ENCODE peak calls at places on chromosome 3, in seven cellular contexts. M is K562, U is SK-N-SH, I is HepG2, Q is HCT116, G is H1, J is GM12878. K is an unnamed sample.

GRCh38 chr3:113039546-113039945 is 48.8 kb downstream of the GTPBP8 start:
- DNase-seq in M (no peak), U (no peak), I (no peak), Q (no peak), G (no peak), J (no peak), K (no peak)

GRCh38 chr3:47433796-47434195 is 41.9 kb downstream of the SCAP start:
- DNase-seq in M (no peak), U (no peak), I (no peak), Q (no peak), G (no peak), J (no peak), K (no peak)

GRCh38 chr3:66236281-66236680 is 15.5 kb downstream of the SLC25A26 start:
- DNase-seq in M (no peak), U (no peak), I (peak), Q (peak), G (no peak), J (no peak), K (no peak)

GRCh38 chr3:39124876-39125836 is 17.7 kb downstream of the TTC21A start:
- DNase-seq in M (peak), U (no peak), I (peak), Q (no peak), G (no peak), J (no peak), K (no peak)

GRCh38 chr3:13565581-13566461 is 16.9 kb downstream of the FBLN2 start:
- DNase-seq in M (no peak), U (peak), I (no peak), Q (no peak), G (no peak), J (no peak), K (no peak)

GRCh38 chr3:179194931-179195330 is 46.8 kb downstream of the PIK3CA start:
- DNase-seq in M (no peak), U (no peak), I (no peak), Q (no peak), G (no peak), J (no peak), K (no peak)

GRCh38 chr3:63727248-63727647 is 74.8 kb downstream of the SNTN start:
- DNase-seq in M (no peak), U (no peak), I (no peak), Q (no peak), G (no peak), J (no peak), K (no peak)

GRCh38 chr3:47108546-47108945 is 55.4 kb downstream of the SETD2 start:
- DNase-seq in M (no peak), U (no peak), I (no peak), Q (no peak), G (no peak), J (no peak), K (no peak)

GRCh38 chr3:159174715-159175390 is 373.0 kb downstream of the MFSD1 start:
- DNase-seq in M (no peak), U (no peak), I (no peak), Q (no peak), G (no peak), J (no peak), K (no peak)

GRCh38 chr3:190303887-190304286 is 18.4 kb downstream of the CLDN1 start:
- DNase-seq in M (no peak), U (no peak), I (peak), Q (no peak), G (no peak), J (no peak), K (no peak)

GRCh38 chr3:152413244-152413643 is 144.5 kb downstream of the MBNL1 start:
- DNase-seq in M (no peak), U (no peak), I (no peak), Q (no peak), G (no peak), J (no peak), K (no peak)

GRCh38 chr3:123025642-123026521 is 1.7 kb downstream of the SEMA5B start:
- DNase-seq in M (no peak), U (peak), I (no peak), Q (no peak), G (peak), J (no peak), K (no peak)

GRCh38 chr3:135450985-135451384 is 514.5 kb upstream of the PPP2R3A start:
- DNase-seq in M (no peak), U (no peak), I (no peak), Q (no peak), G (no peak), J (no peak), K (no peak)

GRCh38 chr3:150545419-150546225 is 674 bp downstream of the SERP1 start:
- DNase-seq in M (peak), U (no peak), I (peak), Q (no peak), G (no peak), J (no peak), K (peak)

GRCh38 chr3:54882114-54882833 is 45.6 kb downstream of the LRTM1 start:
- DNase-seq in M (no peak), U (no peak), I (no peak), Q (no peak), G (no peak), J (no peak), K (no peak)

GRCh38 chr3:17233398-17233800 is 348.6 kb downstream of the PLCL2 start:
- DNase-seq in M (peak), U (peak), I (peak), Q (peak), G (no peak), J (peak), K (peak)

GRCh38 chr3:33067484-33067883 is 29.5 kb downstream of the GLB1 start:
- DNase-seq in M (peak), U (no peak), I (peak), Q (peak), G (no peak), J (no peak), K (no peak)

GRCh38 chr3:2303567-2303966 is 204.9 kb downstream of the CNTN4 start:
- DNase-seq in M (no peak), U (no peak), I (no peak), Q (no peak), G (peak), J (no peak), K (peak)

GRCh38 chr3:72892870-72893269 is 5.0 kb downstream of the GXYLT2 start:
- DNase-seq in M (peak), U (peak), I (peak), Q (no peak), G (peak), J (no peak), K (no peak)

GRCh38 chr3:190902292-190902691 is 39.8 kb upstream of the GMNC start:
- DNase-seq in M (no peak), U (no peak), I (no peak), Q (no peak), G (no peak), J (no peak), K (no peak)

GRCh38 chr3:152323834-152324233 is 55.1 kb downstream of the MBNL1 start:
- DNase-seq in M (no peak), U (no peak), I (no peak), Q (no peak), G (no peak), J (peak), K (no peak)

GRCh38 chr3:53238051-53238850 is 17.6 kb downstream of the TKT start:
- DNase-seq in M (no peak), U (no peak), I (peak), Q (peak), G (no peak), J (no peak), K (peak)

GRCh38 chr3:66097647-66098046 is 58.9 kb upstream of the MAGI1 start:
- DNase-seq in M (no peak), U (no peak), I (no peak), Q (no peak), G (no peak), J (no peak), K (no peak)

GRCh38 chr3:9916346-9916733 is 558 bp upstream of the IL17RC start:
- DNase-seq in M (no peak), U (no peak), I (no peak), Q (no peak), G (no peak), J (no peak), K (no peak)

GRCh38 chr3:42090973-42091731 is at the start of gene TRAK1:
- DNase-seq in M (no peak), U (no peak), I (no peak), Q (no peak), G (no peak), J (no peak), K (no peak)

GRCh38 chr3:56210201-56210774 is 258.0 kb downstream of the ERC2 start:
- DNase-seq in M (no peak), U (no peak), I (no peak), Q (no peak), G (no peak), J (no peak), K (no peak)

GRCh38 chr3:103991461-103992115 is 1375.1 kb upstream of the ALCAM start:
- DNase-seq in M (no peak), U (no peak), I (no peak), Q (peak), G (peak), J (no peak), K (no peak)

GRCh38 chr3:76310059-76310458 is 524.7 kb upstream of the ZNF717 start:
- DNase-seq in M (no peak), U (no peak), I (no peak), Q (no peak), G (no peak), J (no peak), K (no peak)

GRCh38 chr3:104349836-104350235 is 1016.9 kb upstream of the ALCAM start:
- DNase-seq in M (no peak), U (no peak), I (no peak), Q (no peak), G (no peak), J (no peak), K (no peak)

DNA sequence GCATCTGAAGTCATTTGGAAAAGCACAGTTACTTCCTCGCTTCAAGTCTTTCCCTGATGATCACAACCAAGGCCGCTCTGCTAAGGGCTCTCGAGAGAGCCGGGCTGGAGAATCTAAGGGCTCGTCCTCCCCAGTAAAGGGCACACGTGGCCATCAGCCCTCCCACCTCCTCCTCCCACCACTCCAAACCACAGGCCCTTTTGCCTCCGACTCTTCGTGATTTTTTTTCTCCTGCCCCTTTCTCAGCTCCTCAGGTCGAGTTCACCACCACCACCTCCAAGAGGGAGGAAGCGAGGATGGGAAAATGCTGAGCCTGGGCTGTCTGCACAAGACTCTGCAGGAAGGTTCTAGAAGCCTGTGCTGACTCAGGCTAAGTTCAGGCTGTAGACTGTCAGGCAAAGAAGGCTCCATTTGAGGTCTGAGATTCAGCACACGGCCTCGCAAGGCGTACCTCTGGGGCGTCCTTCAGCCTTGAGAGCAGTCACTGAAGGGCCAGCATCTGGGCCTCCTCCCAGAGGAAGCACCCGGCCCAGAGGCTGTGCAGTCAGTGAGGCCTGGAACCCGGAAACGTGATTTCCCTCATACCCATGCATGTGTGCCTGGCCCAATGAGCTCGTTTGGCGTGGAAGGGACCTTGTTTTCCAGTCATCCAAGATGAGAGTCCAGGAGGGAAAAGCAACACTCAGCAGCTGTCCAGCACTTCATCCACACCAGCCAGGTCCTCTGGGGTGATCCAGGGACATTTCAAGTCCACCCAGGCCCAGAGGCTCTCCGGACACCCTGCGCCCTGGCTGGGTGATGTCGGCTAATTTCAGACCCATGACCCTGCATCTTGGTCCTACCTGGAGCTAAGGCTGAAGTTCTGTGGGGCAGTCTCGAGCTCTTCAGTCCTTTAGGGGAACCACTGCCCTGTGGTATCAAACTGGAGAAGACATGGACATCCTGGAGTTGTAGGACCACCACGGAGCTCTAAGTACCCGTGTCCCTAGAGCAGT is 196.8 kb downstream of the XXYLT1 start:
- DNase-seq in M (no peak), U (no peak), I (no peak), Q (no peak), G (no peak), J (no peak), K (no peak)
- TF ChIP-seq JUND in M (no peak), U (no peak), I (no peak), Q (no peak), G (no peak), J (no peak), K (no peak)

GRCh38 chr3:50673937-50674336 is 790 bp upstream of the DOCK3 start:
- DNase-seq in M (no peak), U (no peak), I (no peak), Q (no peak), G (no peak), J (no peak), K (no peak)
- TF ChIP-seq JUND in M (no peak), U (no peak), I (no peak), Q (no peak), G (no peak), J (no peak), K (no peak)

GRCh38 chr3:148077318-148077923 is 620.3 kb upstream of the AGTR1 start:
- DNase-seq in M (no peak), U (no peak), I (peak), Q (peak), G (no peak), J (no peak), K (peak)

GRCh38 chr3:148075829-148076716 is 621.6 kb upstream of the AGTR1 start:
- DNase-seq in M (no peak), U (peak), I (peak), Q (peak), G (no peak), J (no peak), K (peak)

GRCh38 chr3:148077951-148078350 is 619.8 kb upstream of the AGTR1 start:
- DNase-seq in M (no peak), U (no peak), I (no peak), Q (no peak), G (no peak), J (no peak), K (no peak)

GRCh38 chr3:148074057-148074456 is 623.6 kb upstream of the AGTR1 start:
- DNase-seq in M (no peak), U (no peak), I (no peak), Q (no peak), G (no peak), J (no peak), K (no peak)

DNA sequence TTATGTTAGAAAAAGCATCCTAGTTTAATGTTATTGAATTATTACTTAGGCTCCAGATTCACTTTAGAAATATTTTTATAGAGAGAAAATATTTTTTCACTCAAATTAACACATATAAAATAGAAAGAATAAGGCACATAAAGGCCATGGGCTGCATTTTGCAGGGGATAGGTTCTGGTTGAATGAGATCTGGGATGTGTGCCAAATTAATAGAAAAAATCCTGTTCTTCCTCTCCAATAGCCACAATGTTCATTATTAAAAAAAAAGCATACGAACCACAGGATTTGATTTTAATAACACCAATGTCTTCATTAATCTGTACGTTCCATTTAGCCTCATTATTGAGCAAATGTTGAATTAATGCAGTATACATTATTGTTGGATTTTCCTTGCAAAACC is 622.8 kb upstream of the AGTR1 start:
- DNase-seq in M (no peak), U (peak), I (no peak), Q (no peak), G (no peak), J (no peak), K (no peak)
- TF ChIP-seq JUND in M (no peak), U (no peak), I (no peak), Q (no peak), G (no peak), J (no peak), K (no peak)

GRCh38 chr3:124200336-124200901 is 208.5 kb upstream of the ROPN1 start:
- DNase-seq in M (peak), U (no peak), I (no peak), Q (no peak), G (peak), J (no peak), K (no peak)

GRCh38 chr3:124206225-124206624 is 214.3 kb upstream of the ROPN1 start:
- DNase-seq in M (no peak), U (no peak), I (no peak), Q (no peak), G (no peak), J (no peak), K (no peak)

GRCh38 chr3:124202754-124203153 is 210.8 kb upstream of the ROPN1 start:
- DNase-seq in M (no peak), U (peak), I (no peak), Q (no peak), G (no peak), J (no peak), K (no peak)

GRCh38 chr3:124203292-124203691 is 211.4 kb upstream of the ROPN1 start:
- DNase-seq in M (no peak), U (peak), I (no peak), Q (no peak), G (no peak), J (no peak), K (no peak)

DNA sequence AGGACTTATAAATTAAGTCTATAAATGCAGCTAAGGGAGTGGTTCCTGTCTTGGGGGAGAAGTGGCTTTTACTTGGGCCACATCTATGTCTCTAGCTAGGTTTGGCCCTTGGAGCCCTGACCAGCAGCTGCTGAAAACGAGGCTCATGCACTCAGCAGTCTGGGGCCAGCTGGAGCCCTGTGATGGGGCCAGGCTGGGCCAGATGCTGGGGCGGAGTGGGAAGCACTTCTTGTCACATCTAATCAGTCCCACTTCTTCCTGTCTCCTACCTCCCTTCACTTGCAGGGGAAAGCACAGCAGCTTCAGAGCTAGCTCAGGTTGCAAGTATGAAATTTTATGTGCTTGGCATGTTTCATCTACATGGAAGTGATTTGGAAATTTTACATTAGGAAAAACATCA is 209.9 kb upstream of the ROPN1 start:
- DNase-seq in M (no peak), U (peak), I (no peak), Q (no peak), G (no peak), J (no peak), K (no peak)
- TF ChIP-seq JUND in M (no peak), U (no peak), I (no peak), Q (no peak), G (no peak), J (no peak), K (no peak)

GRCh38 chr3:177746259-177747021 is 549.2 kb upstream of the TBL1XR1 start:
- DNase-seq in M (no peak), U (no peak), I (no peak), Q (no peak), G (no peak), J (no peak), K (no peak)

GRCh38 chr3:177749836-177750235 is 552.6 kb upstream of the TBL1XR1 start:
- DNase-seq in M (no peak), U (no peak), I (no peak), Q (no peak), G (no peak), J (no peak), K (no peak)

GRCh38 chr3:177742273-177742672 is 545.0 kb upstream of the TBL1XR1 start:
- DNase-seq in M (no peak), U (no peak), I (no peak), Q (no peak), G (no peak), J (no peak), K (no peak)

GRCh38 chr3:177743491-177743890 is 546.2 kb upstream of the TBL1XR1 start:
- DNase-seq in M (no peak), U (no peak), I (no peak), Q (no peak), G (no peak), J (no peak), K (no peak)

DNA sequence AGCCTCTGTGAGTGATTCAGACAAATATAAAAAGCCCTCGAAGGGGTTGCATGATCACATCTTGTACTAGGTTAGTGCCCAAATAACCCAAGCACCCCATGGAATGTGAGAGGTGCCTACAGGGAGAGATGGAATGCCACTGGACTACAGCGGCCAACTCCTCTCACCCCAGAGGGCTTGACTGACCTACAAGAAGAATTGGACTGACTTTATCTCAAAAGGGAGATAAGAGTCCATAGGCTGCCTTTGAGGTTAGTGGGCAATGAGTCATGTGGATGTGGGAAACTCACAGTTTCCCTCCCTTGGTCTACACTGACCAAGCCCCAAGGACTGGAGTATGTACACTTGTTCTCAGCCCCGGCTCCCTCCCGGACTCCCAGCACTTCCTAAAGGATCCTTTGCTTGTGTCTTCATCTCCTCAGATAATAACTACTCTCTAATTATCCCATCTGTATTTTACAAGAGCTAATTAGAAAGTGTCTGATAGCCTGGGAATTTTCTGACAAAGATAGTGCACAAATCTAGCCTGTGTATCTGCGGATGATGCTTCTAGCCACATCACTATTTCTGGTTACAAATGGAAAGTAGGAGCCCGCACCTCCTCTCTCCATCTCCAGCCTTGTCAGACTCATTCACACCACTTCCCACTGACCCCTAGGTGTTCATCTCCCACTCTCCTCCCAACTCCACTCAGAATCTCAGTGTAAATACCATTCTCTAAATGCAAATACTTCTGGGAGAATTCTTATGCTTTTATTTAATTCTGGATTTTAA is 547.8 kb upstream of the TBL1XR1 start:
- DNase-seq in M (no peak), U (no peak), I (no peak), Q (no peak), G (no peak), J (no peak), K (no peak)
- TF ChIP-seq JUND in M (peak), U (peak), I (no peak), Q (no peak), G (no peak), J (no peak), K (no peak)

GRCh38 chr3:11346416-11346815 is 74.2 kb downstream of the ATG7 start:
- DNase-seq in M (no peak), U (no peak), I (no peak), Q (no peak), G (no peak), J (no peak), K (peak)

GRCh38 chr3:11356269-11356668 is 84.1 kb downstream of the ATG7 start:
- DNase-seq in M (no peak), U (no peak), I (no peak), Q (no peak), G (no peak), J (no peak), K (no peak)

GRCh38 chr3:11349466-11349865 is 77.3 kb downstream of the ATG7 start:
- DNase-seq in M (no peak), U (no peak), I (no peak), Q (no peak), G (no peak), J (no peak), K (no peak)

GRCh38 chr3:11350374-11350773 is 78.2 kb downstream of the ATG7 start:
- DNase-seq in M (no peak), U (no peak), I (no peak), Q (no peak), G (no peak), J (no peak), K (no peak)
- TF ChIP-seq JUND in M (no peak), U (no peak), I (no peak), Q (no peak), G (no peak), J (no peak), K (no peak)

K was measured in T47D.